ENCODE peak calls at places on chromosome 10, in nine cellular contexts. L, Z, M, U, A, C, W, Y and B are unnamed samples.

GRCh38 chr10:97740613-97741012 is 3.7 kb downstream of the ZFYVE27 start:
- DNase-seq in L (no peak), Z (no peak), M (no peak), U (no peak), A (no peak), C (no peak), W (no peak), Y (no peak), B (no peak)

GRCh38 chr10:22648547-22648961 is 65.8 kb downstream of the PIP4K2A start:
- DNase-seq in L (no peak), Z (peak), M (peak), U (no peak), A (no peak), C (peak), W (no peak), Y (no peak), B (no peak)

GRCh38 chr10:6119962-6120361 is 31.1 kb downstream of the RBM17 start:
- DNase-seq in L (no peak), Z (no peak), M (peak), U (no peak), A (no peak), C (no peak), W (no peak), Y (no peak), B (no peak)

GRCh38 chr10:128054163-128054970 is 71.9 kb downstream of the MKI67 start:
- DNase-seq in L (no peak), Z (no peak), M (peak), U (no peak), A (no peak), C (no peak), W (peak), Y (no peak), B (no peak)

GRCh38 chr10:49654036-49654693 is 25.3 kb upstream of the C10orf53 start:
- DNase-seq in L (no peak), Z (no peak), M (no peak), U (no peak), A (no peak), C (no peak), W (no peak), Y (no peak), B (no peak)

GRCh38 chr10:43683451-43684197 is 34.9 kb upstream of the ZNF32 start:
- DNase-seq in L (no peak), Z (peak), M (no peak), U (peak), A (peak), C (no peak), W (no peak), Y (peak), B (peak)

GRCh38 chr10:53476650-53477312 is 704.2 kb upstream of the MBL2 start:
- DNase-seq in L (no peak), Z (no peak), M (no peak), U (no peak), A (no peak), C (no peak), W (no peak), Y (no peak), B (no peak)

GRCh38 chr10:93509816-93510215 is 13.4 kb downstream of the CEP55 start:
- DNase-seq in L (no peak), Z (no peak), M (no peak), U (no peak), A (no peak), C (no peak), W (no peak), Y (no peak), B (no peak)

GRCh38 chr10:92972066-92972870 is 88.3 kb upstream of the CYP26C1 start:
- DNase-seq in L (no peak), Z (peak), M (peak), U (no peak), A (no peak), C (peak), W (no peak), Y (peak), B (peak)

GRCh38 chr10:107701947-107702346 is 537.4 kb upstream of the SORCS1 start:
- DNase-seq in L (no peak), Z (no peak), M (no peak), U (no peak), A (no peak), C (no peak), W (no peak), Y (no peak), B (no peak)

GRCh38 chr10:6321880-6322279 is 119.1 kb downstream of the PFKFB3 start:
- DNase-seq in L (peak), Z (peak), M (peak), U (no peak), A (no peak), C (no peak), W (no peak), Y (peak), B (no peak)

GRCh38 chr10:119817991-119818888 is 54.4 kb downstream of the MCMBP start:
- DNase-seq in L (peak), Z (peak), M (no peak), U (peak), A (peak), C (no peak), W (peak), Y (peak), B (no peak)
- TF ChIP-seq CTCF in L (peak), Z (no peak), M (no peak), U (peak), A (peak), C (peak), W (no peak), Y (peak), B (no peak)

GRCh38 chr10:31321396-31321941 is 2.5 kb downstream of the ZEB1 start:
- DNase-seq in L (no peak), Z (peak), M (no peak), U (no peak), A (no peak), C (no peak), W (no peak), Y (no peak), B (no peak)

GRCh38 chr10:31320179-31320597 is 1.2 kb downstream of the ZEB1 start:
- DNase-seq in L (no peak), Z (no peak), M (peak), U (peak), A (peak), C (no peak), W (peak), Y (no peak), B (peak)

GRCh38 chr10:31319602-31320178 is 674 bp downstream of the ZEB1 start:
- DNase-seq in L (no peak), Z (no peak), M (no peak), U (peak), A (no peak), C (no peak), W (no peak), Y (no peak), B (no peak)

GRCh38 chr10:31318854-31319601 is at the start of gene ZEB1:
- DNase-seq in L (peak), Z (peak), M (peak), U (peak), A (peak), C (peak), W (peak), Y (peak), B (peak)

GRCh38 chr10:31320598-31321211 is 1.7 kb downstream of the ZEB1 start:
- DNase-seq in L (no peak), Z (peak), M (peak), U (peak), A (peak), C (no peak), W (no peak), Y (peak), B (peak)
- TF ChIP-seq CTCF in L (no peak), Z (no peak), M (no peak), U (no peak), A (no peak), C (no peak), W (peak), Y (no peak), B (no peak)

GRCh38 chr10:124387078-124387874 is 31.4 kb downstream of the OAT start:
- DNase-seq in L (no peak), Z (no peak), M (no peak), U (no peak), A (no peak), C (no peak), W (no peak), Y (no peak), B (peak)
- TF ChIP-seq CTCF in L (no peak), Z (no peak), M (peak), U (no peak), A (no peak), C (no peak), W (no peak), Y (peak), B (no peak)

GRCh38 chr10:18140957-18141888 is 999 bp downstream of the CACNB2 start:
- DNase-seq in L (no peak), Z (peak), M (peak), U (no peak), A (peak), C (no peak), W (no peak), Y (no peak), B (no peak)
- TF ChIP-seq CTCF in L (no peak), Z (no peak), M (no peak), U (no peak), A (no peak), C (no peak), W (no peak), Y (no peak), B (no peak)

GRCh38 chr10:11535376-11535959 is 76.0 kb downstream of the USP6NL start:
- DNase-seq in L (no peak), Z (no peak), M (no peak), U (no peak), A (no peak), C (no peak), W (no peak), Y (no peak), B (no peak)

GRCh38 chr10:11530806-11531205 is 80.6 kb downstream of the USP6NL start:
- DNase-seq in L (no peak), Z (no peak), M (no peak), U (no peak), A (no peak), C (no peak), W (no peak), Y (no peak), B (no peak)

GRCh38 chr10:11536256-11536655 is 75.2 kb downstream of the USP6NL start:
- DNase-seq in L (no peak), Z (no peak), M (no peak), U (no peak), A (no peak), C (no peak), W (no peak), Y (no peak), B (no peak)

GRCh38 chr10:11532329-11532728 is 79.1 kb downstream of the USP6NL start:
- DNase-seq in L (no peak), Z (peak), M (peak), U (no peak), A (no peak), C (no peak), W (no peak), Y (no peak), B (no peak)

DNA sequence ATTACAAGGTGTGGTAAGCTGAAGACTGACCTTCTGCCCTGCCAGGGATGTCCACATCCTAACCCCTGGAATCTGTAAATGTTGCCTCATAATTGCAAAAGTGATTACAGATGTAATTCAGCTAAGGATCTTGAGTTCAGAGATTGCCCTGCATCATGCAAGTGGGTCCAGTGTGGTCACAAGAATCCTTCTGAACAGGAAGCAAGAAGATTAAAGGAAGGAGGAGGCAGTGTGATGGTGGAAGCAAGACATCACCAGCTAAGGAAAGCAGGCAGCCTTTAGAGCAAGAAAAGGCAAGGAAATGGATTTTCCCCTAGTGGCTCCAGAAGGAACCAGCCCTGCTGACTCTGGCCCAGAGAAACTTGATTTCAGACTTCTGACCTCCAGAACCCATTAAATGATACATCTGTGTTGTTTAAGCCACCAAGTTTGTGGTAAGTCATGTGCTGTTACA is 78.1 kb downstream of the USP6NL start:
- DNase-seq in L (no peak), Z (peak), M (peak), U (no peak), A (no peak), C (no peak), W (no peak), Y (no peak), B (peak)
- TF ChIP-seq CTCF in L (peak), Z (peak), M (peak), U (no peak), A (peak), C (peak), W (peak), Y (peak), B (peak)

DNA sequence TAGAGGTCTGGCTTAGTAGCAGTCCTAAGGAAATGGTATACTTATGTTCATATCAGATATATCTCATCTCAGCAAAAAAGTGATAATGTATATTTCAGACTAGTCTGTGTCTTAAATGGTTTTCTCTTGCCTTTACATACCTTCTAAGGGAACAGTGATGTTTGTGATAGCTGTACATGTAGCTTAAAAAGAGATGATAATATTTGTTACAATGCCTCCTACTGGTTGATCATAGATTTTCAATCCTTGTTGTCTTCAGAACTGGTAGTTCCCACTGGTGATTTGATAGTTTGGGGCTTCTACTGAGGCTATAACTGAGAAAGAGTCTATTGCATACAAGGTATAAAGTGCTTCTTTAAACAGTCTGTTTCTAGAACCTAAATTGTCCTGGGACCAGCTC is 90.1 kb downstream of the BTRC start:
- DNase-seq in L (no peak), Z (peak), M (no peak), U (no peak), A (no peak), C (no peak), W (no peak), Y (no peak), B (no peak)
- TF ChIP-seq CTCF in L (peak), Z (peak), M (peak), U (no peak), A (no peak), C (peak), W (peak), Y (peak), B (no peak)

GRCh38 chr10:37707829-37708578 is 149.4 kb downstream of the ZNF248 start:
- DNase-seq in L (no peak), Z (no peak), M (no peak), U (no peak), A (no peak), C (no peak), W (no peak), Y (no peak), B (no peak)
- TF ChIP-seq CTCF in L (no peak), Z (no peak), M (no peak), U (no peak), A (no peak), C (no peak), W (no peak), Y (no peak), B (no peak)